ENCODE peak calls at places on chromosomes 1 and 21, in eight cellular contexts. One of them, this sample, is unnamed.

GRCh38 chr1:52056937-52057231 is 789 bp downstream of the BTF3L4 start:
- DNase-seq in ureter: no peak
- DNase-seq in fibroblast of villous mesenchyme: no peak
- DNase-seq in renal cortical epithelial cell: peak
- DNase-seq in CD8-positive, alpha-beta memory T cell: no peak
- DNase-seq in GM04504: no peak
- DNase-seq in astrocyte of the cerebellum: peak
- DNase-seq in activated CD8-positive, alpha-beta T cell treated with anti-CD3 and anti-CD28 coated beads for 36 hours: no peak
- DNase-seq in this sample: no peak

GRCh38 chr1:84692391-84692790 is 2.1 kb upstream of the SSX2IP start:
- DNase-seq in astrocyte of the cerebellum: no peak
- DNase-seq in ureter: no peak
- DNase-seq in activated CD8-positive, alpha-beta T cell treated with anti-CD3 and anti-CD28 coated beads for 36 hours: no peak
- DNase-seq in fibroblast of villous mesenchyme: no peak
- DNase-seq in renal cortical epithelial cell: no peak
- DNase-seq in GM04504: no peak
- DNase-seq in CD8-positive, alpha-beta memory T cell: no peak
- DNase-seq in this sample: no peak

GRCh38 chr21:38631171-38631570 is 132.9 kb upstream of the ERG start:
- DNase-seq in CD8-positive, alpha-beta memory T cell: no peak
- DNase-seq in ureter: no peak
- DNase-seq in activated CD8-positive, alpha-beta T cell treated with anti-CD3 and anti-CD28 coated beads for 36 hours: no peak
- DNase-seq in astrocyte of the cerebellum: no peak
- DNase-seq in renal cortical epithelial cell: no peak
- DNase-seq in GM04504: no peak
- DNase-seq in fibroblast of villous mesenchyme: no peak
- DNase-seq in this sample: no peak

GRCh38 chr1:226829105-226829504 is 41.3 kb upstream of the PSEN2 start:
- DNase-seq in CD8-positive, alpha-beta memory T cell: no peak
- DNase-seq in activated CD8-positive, alpha-beta T cell treated with anti-CD3 and anti-CD28 coated beads for 36 hours: no peak
- DNase-seq in renal cortical epithelial cell: no peak
- DNase-seq in GM04504: no peak
- DNase-seq in fibroblast of villous mesenchyme: no peak
- DNase-seq in astrocyte of the cerebellum: no peak
- DNase-seq in ureter: no peak
- DNase-seq in this sample: no peak

GRCh38 chr1:172671591-172671990 is 12.7 kb downstream of the FASLG start:
- DNase-seq in astrocyte of the cerebellum: peak
- DNase-seq in ureter: no peak
- DNase-seq in CD8-positive, alpha-beta memory T cell: no peak
- DNase-seq in GM04504: peak
- DNase-seq in activated CD8-positive, alpha-beta T cell treated with anti-CD3 and anti-CD28 coated beads for 36 hours: no peak
- DNase-seq in fibroblast of villous mesenchyme: peak
- DNase-seq in renal cortical epithelial cell: peak
- DNase-seq in this sample: peak

GRCh38 chr1:153357853-153358690 is at the start of gene S100A9:
- DNase-seq in CD8-positive, alpha-beta memory T cell: no peak
- DNase-seq in activated CD8-positive, alpha-beta T cell treated with anti-CD3 and anti-CD28 coated beads for 36 hours: no peak
- DNase-seq in GM04504: no peak
- DNase-seq in fibroblast of villous mesenchyme: no peak
- DNase-seq in ureter: peak
- DNase-seq in astrocyte of the cerebellum: no peak
- DNase-seq in renal cortical epithelial cell: no peak
- DNase-seq in this sample: no peak

GRCh38 chr1:25003457-25004190 is 73.5 kb upstream of the RUNX3 start:
- DNase-seq in CD8-positive, alpha-beta memory T cell: no peak
- DNase-seq in ureter: no peak
- DNase-seq in renal cortical epithelial cell: peak
- DNase-seq in astrocyte of the cerebellum: no peak
- DNase-seq in fibroblast of villous mesenchyme: no peak
- DNase-seq in activated CD8-positive, alpha-beta T cell treated with anti-CD3 and anti-CD28 coated beads for 36 hours: peak
- DNase-seq in GM04504: no peak
- DNase-seq in this sample: no peak

GRCh38 chr1:82565546-82565945 is 764.8 kb downstream of the ADGRL2 start:
- DNase-seq in CD8-positive, alpha-beta memory T cell: no peak
- DNase-seq in astrocyte of the cerebellum: peak
- DNase-seq in ureter: no peak
- DNase-seq in GM04504: peak
- DNase-seq in activated CD8-positive, alpha-beta T cell treated with anti-CD3 and anti-CD28 coated beads for 36 hours: no peak
- DNase-seq in fibroblast of villous mesenchyme: peak
- DNase-seq in renal cortical epithelial cell: peak
- DNase-seq in this sample: no peak

GRCh38 chr21:20026517-20026916 is 971.7 kb upstream of the NCAM2 start:
- DNase-seq in ureter: no peak
- DNase-seq in astrocyte of the cerebellum: no peak
- DNase-seq in activated CD8-positive, alpha-beta T cell treated with anti-CD3 and anti-CD28 coated beads for 36 hours: no peak
- DNase-seq in CD8-positive, alpha-beta memory T cell: no peak
- DNase-seq in fibroblast of villous mesenchyme: no peak
- DNase-seq in GM04504: no peak
- DNase-seq in renal cortical epithelial cell: no peak
- DNase-seq in this sample: no peak

GRCh38 chr1:89660086-89660946 is 27.4 kb downstream of the LRRC8C start:
- DNase-seq in activated CD8-positive, alpha-beta T cell treated with anti-CD3 and anti-CD28 coated beads for 36 hours: peak
- DNase-seq in fibroblast of villous mesenchyme: peak
- DNase-seq in renal cortical epithelial cell: no peak
- DNase-seq in ureter: no peak
- DNase-seq in astrocyte of the cerebellum: no peak
- DNase-seq in GM04504: peak
- DNase-seq in CD8-positive, alpha-beta memory T cell: no peak
- DNase-seq in this sample: no peak

GRCh38 chr1:29243023-29243862 is 6.9 kb downstream of the PTPRU start:
- DNase-seq in astrocyte of the cerebellum: no peak
- DNase-seq in CD8-positive, alpha-beta memory T cell: no peak
- DNase-seq in activated CD8-positive, alpha-beta T cell treated with anti-CD3 and anti-CD28 coated beads for 36 hours: no peak
- DNase-seq in fibroblast of villous mesenchyme: no peak
- DNase-seq in GM04504: no peak
- DNase-seq in ureter: no peak
- DNase-seq in renal cortical epithelial cell: no peak
- DNase-seq in this sample: no peak

This sample was measured in trophoblast cell.